ENCODE peak calls at places on chromosomes 1 and 21, in five cellular contexts. One of them, this sample, is unnamed.

GRCh38 chr1:195071461-195071860 is 1536.8 kb downstream of the KCNT2 start:
- DNase-seq in HT-29: no peak
- DNase-seq in CD4-positive, alpha-beta memory T cell: no peak
- DNase-seq in sciatic nerve: no peak
- DNase-seq in AG04450: no peak
- DNase-seq in this sample: no peak

GRCh38 chr1:221868894-221869293 is 127.0 kb upstream of the DUSP10 start:
- DNase-seq in HT-29: no peak
- DNase-seq in CD4-positive, alpha-beta memory T cell: no peak
- DNase-seq in sciatic nerve: no peak
- DNase-seq in AG04450: peak
- DNase-seq in this sample: no peak

GRCh38 chr21:42819861-42820512 is 59.4 kb downstream of the WDR4 start:
- DNase-seq in HT-29: no peak
- DNase-seq in CD4-positive, alpha-beta memory T cell: no peak
- DNase-seq in sciatic nerve: no peak
- DNase-seq in AG04450: no peak
- DNase-seq in this sample: no peak

GRCh38 chr1:233819042-233819441 is 85.4 kb upstream of the SLC35F3 start:
- DNase-seq in HT-29: no peak
- DNase-seq in CD4-positive, alpha-beta memory T cell: no peak
- DNase-seq in sciatic nerve: no peak
- DNase-seq in AG04450: no peak
- DNase-seq in this sample: no peak

GRCh38 chr1:153390938-153391710 is at the start of gene S100A8:
- DNase-seq in HT-29: no peak
- DNase-seq in CD4-positive, alpha-beta memory T cell: no peak
- DNase-seq in sciatic nerve: no peak
- DNase-seq in AG04450: no peak
- DNase-seq in this sample: no peak

GRCh38 chr21:26954591-26955214 is 12.2 kb downstream of the ADAMTS5 start:
- DNase-seq in HT-29: no peak
- DNase-seq in CD4-positive, alpha-beta memory T cell: no peak
- DNase-seq in sciatic nerve: no peak
- DNase-seq in AG04450: no peak
- DNase-seq in this sample: no peak

GRCh38 chr21:25717491-25718139 is 17.1 kb downstream of the ATP5PF start:
- DNase-seq in HT-29: peak
- DNase-seq in CD4-positive, alpha-beta memory T cell: no peak
- DNase-seq in sciatic nerve: no peak
- DNase-seq in AG04450: no peak
- DNase-seq in this sample: no peak

GRCh38 chr1:109787211-109787844 is 23.6 kb upstream of the EPS8L3 start:
- DNase-seq in HT-29: no peak
- DNase-seq in CD4-positive, alpha-beta memory T cell: no peak
- DNase-seq in sciatic nerve: peak
- DNase-seq in AG04450: no peak
- DNase-seq in this sample: no peak

GRCh38 chr1:62318756-62319544 is at the start of gene KANK4:
- DNase-seq in HT-29: no peak
- DNase-seq in CD4-positive, alpha-beta memory T cell: no peak
- DNase-seq in sciatic nerve: no peak
- DNase-seq in AG04450: no peak
- DNase-seq in this sample: no peak

GRCh38 chr1:204466416-204467405 is 27.9 kb downstream of the PIK3C2B start:
- DNase-seq in HT-29: no peak
- DNase-seq in CD4-positive, alpha-beta memory T cell: no peak
- DNase-seq in sciatic nerve: no peak
- DNase-seq in AG04450: no peak
- DNase-seq in this sample: no peak

GRCh38 chr1:220271706-220272046 is 577 bp downstream of the RAB3GAP2 start:
- DNase-seq in HT-29: no peak
- DNase-seq in CD4-positive, alpha-beta memory T cell: no peak
- DNase-seq in sciatic nerve: no peak
- DNase-seq in AG04450: no peak
- DNase-seq in this sample: no peak

GRCh38 chr1:76191561-76191960 is 117.0 kb downstream of the ST6GALNAC3 start:
- DNase-seq in HT-29: no peak
- DNase-seq in CD4-positive, alpha-beta memory T cell: no peak
- DNase-seq in sciatic nerve: no peak
- DNase-seq in AG04450: no peak
- DNase-seq in this sample: no peak

GRCh38 chr1:156118175-156118868 is 3.8 kb downstream of the LMNA start:
- DNase-seq in HT-29: peak
- DNase-seq in CD4-positive, alpha-beta memory T cell: no peak
- DNase-seq in sciatic nerve: no peak
- DNase-seq in AG04450: no peak
- DNase-seq in this sample: no peak

GRCh38 chr1:201309420-201309819 is 26.1 kb downstream of the PKP1 start:
- DNase-seq in HT-29: peak
- DNase-seq in CD4-positive, alpha-beta memory T cell: no peak
- DNase-seq in sciatic nerve: no peak
- DNase-seq in AG04450: no peak
- DNase-seq in this sample: no peak

GRCh38 chr1:245822997-245823396 is 668.2 kb downstream of the KIF26B start:
- DNase-seq in HT-29: no peak
- DNase-seq in CD4-positive, alpha-beta memory T cell: no peak
- DNase-seq in sciatic nerve: no peak
- DNase-seq in AG04450: peak
- DNase-seq in this sample: peak

GRCh38 chr1:9388628-9389184 is 96.0 kb downstream of the SPSB1 start:
- DNase-seq in HT-29: no peak
- DNase-seq in CD4-positive, alpha-beta memory T cell: no peak
- DNase-seq in sciatic nerve: no peak
- DNase-seq in AG04450: no peak
- DNase-seq in this sample: no peak

GRCh38 chr1:31626451-31627202 is 9.1 kb downstream of the HCRTR1 start:
- DNase-seq in HT-29: no peak
- DNase-seq in CD4-positive, alpha-beta memory T cell: no peak
- DNase-seq in sciatic nerve: no peak
- DNase-seq in AG04450: no peak
- DNase-seq in this sample: no peak

GRCh38 chr1:47487826-47488450 is 50.1 kb downstream of the FOXD2 start:
- DNase-seq in HT-29: no peak
- DNase-seq in CD4-positive, alpha-beta memory T cell: no peak
- DNase-seq in sciatic nerve: no peak
- DNase-seq in AG04450: no peak
- DNase-seq in this sample: no peak

GRCh38 chr1:46368781-46369180 is 25.3 kb upstream of the FAAH start:
- DNase-seq in HT-29: no peak
- DNase-seq in CD4-positive, alpha-beta memory T cell: no peak
- DNase-seq in sciatic nerve: no peak
- DNase-seq in AG04450: no peak
- DNase-seq in this sample: no peak

GRCh38 chr1:65310078-65310587 is 790 bp downstream of the DNAJC6 start:
- DNase-seq in HT-29: no peak
- DNase-seq in CD4-positive, alpha-beta memory T cell: no peak
- DNase-seq in sciatic nerve: no peak
- DNase-seq in AG04450: no peak
- DNase-seq in this sample: no peak

GRCh38 chr1:243924188-243924587 is 74.1 kb upstream of the AKT3 start:
- DNase-seq in HT-29: no peak
- DNase-seq in CD4-positive, alpha-beta memory T cell: no peak
- DNase-seq in sciatic nerve: no peak
- DNase-seq in AG04450: no peak
- DNase-seq in this sample: peak

GRCh38 chr1:22641906-22642636 is 1.4 kb upstream of the C1QC start:
- DNase-seq in HT-29: peak
- DNase-seq in CD4-positive, alpha-beta memory T cell: peak
- DNase-seq in sciatic nerve: peak
- DNase-seq in AG04450: no peak
- DNase-seq in this sample: no peak

GRCh38 chr1:22076346-22076745 is 23.8 kb downstream of the CDC42 start:
- DNase-seq in HT-29: no peak
- DNase-seq in CD4-positive, alpha-beta memory T cell: no peak
- DNase-seq in sciatic nerve: no peak
- DNase-seq in AG04450: no peak
- DNase-seq in this sample: no peak

GRCh38 chr1:85366391-85366790 is 90.0 kb upstream of the BCL10 start:
- DNase-seq in HT-29: no peak
- DNase-seq in CD4-positive, alpha-beta memory T cell: no peak
- DNase-seq in sciatic nerve: no peak
- DNase-seq in AG04450: peak
- DNase-seq in this sample: peak

GRCh38 chr1:111730706-111731105 is 8.5 kb downstream of the INKA2 start:
- DNase-seq in HT-29: no peak
- DNase-seq in CD4-positive, alpha-beta memory T cell: no peak
- DNase-seq in sciatic nerve: no peak
- DNase-seq in AG04450: no peak
- DNase-seq in this sample: no peak

GRCh38 chr1:197775282-197776262 is at the start of gene DENND1B:
- DNase-seq in HT-29: peak
- DNase-seq in CD4-positive, alpha-beta memory T cell: peak
- DNase-seq in sciatic nerve: peak
- DNase-seq in AG04450: no peak
- DNase-seq in this sample: peak

GRCh38 chr1:65435987-65436386 is 15.5 kb downstream of the LEPR start:
- DNase-seq in HT-29: no peak
- DNase-seq in CD4-positive, alpha-beta memory T cell: no peak
- DNase-seq in sciatic nerve: no peak
- DNase-seq in AG04450: no peak
- DNase-seq in this sample: no peak

GRCh38 chr1:161805399-161806197 is 39.5 kb downstream of the ATF6 start:
- DNase-seq in HT-29: no peak
- DNase-seq in CD4-positive, alpha-beta memory T cell: no peak
- DNase-seq in sciatic nerve: no peak
- DNase-seq in AG04450: no peak
- DNase-seq in this sample: no peak

GRCh38 chr1:230067871-230068814 is 1.1 kb downstream of the GALNT2 start:
- DNase-seq in HT-29: peak
- DNase-seq in CD4-positive, alpha-beta memory T cell: peak
- DNase-seq in sciatic nerve: no peak
- DNase-seq in AG04450: no peak
- DNase-seq in this sample: no peak

GRCh38 chr21:36548866-36549265 is 68.9 kb upstream of the CLDN14 start:
- DNase-seq in HT-29: no peak
- DNase-seq in CD4-positive, alpha-beta memory T cell: no peak
- DNase-seq in sciatic nerve: no peak
- DNase-seq in AG04450: no peak
- DNase-seq in this sample: no peak

GRCh38 chr1:193580419-193580818 is 394.0 kb upstream of the B3GALT2 start:
- DNase-seq in HT-29: no peak
- DNase-seq in CD4-positive, alpha-beta memory T cell: no peak
- DNase-seq in sciatic nerve: no peak
- DNase-seq in AG04450: no peak
- DNase-seq in this sample: no peak

GRCh38 chr1:43453442-43454269 is at the start of gene HYI:
- DNase-seq in HT-29: peak
- DNase-seq in CD4-positive, alpha-beta memory T cell: peak
- DNase-seq in sciatic nerve: peak
- DNase-seq in AG04450: peak
- DNase-seq in this sample: peak

GRCh38 chr1:79161077-79161476 is 154.5 kb upstream of the ADGRL4 start:
- DNase-seq in HT-29: no peak
- DNase-seq in CD4-positive, alpha-beta memory T cell: no peak
- DNase-seq in sciatic nerve: no peak
- DNase-seq in AG04450: peak
- DNase-seq in this sample: no peak

GRCh38 chr1:82013702-82014101 is 213.0 kb downstream of the ADGRL2 start:
- DNase-seq in HT-29: no peak
- DNase-seq in CD4-positive, alpha-beta memory T cell: no peak
- DNase-seq in sciatic nerve: no peak
- DNase-seq in AG04450: no peak
- DNase-seq in this sample: no peak

This sample was measured in AG09309.